ENCODE peak calls at places on chromosomes 16 and 17, in five cellular contexts. T is vagina, W is GM12878, I is sigmoid colon, D is breast epithelium. U is an unnamed sample. For H3K4me1, the result is how much of the 10 kb centered on the place peaks cover.

GRCh38 chr16:64791756-64792155 is 330.1 kb downstream of the CDH11 start:
- DNase-seq in T (no peak), W (no peak), I (no peak), D (no peak), U (no peak)

GRCh38 chr16:10994571-10994970 is 50.2 kb downstream of the CLEC16A start:
- DNase-seq in D (no peak), I (no peak), T (no peak), W (no peak), U (no peak)

GRCh38 chr16:4273858-4274291 is 1.1 kb upstream of the TFAP4 start:
- DNase-seq in T (no peak), W (no peak), I (peak), D (peak), U (peak)

GRCh38 chr16:77273-77806 is 685 bp upstream of the MPG start:
- DNase-seq in I (peak), D (no peak), W (no peak), T (no peak), U (no peak)

GRCh38 chr16:68396481-68396880 is 51.8 kb downstream of the SMPD3 start:
- DNase-seq in W (no peak), D (no peak), T (no peak), I (no peak), U (no peak)

GRCh38 chr17:64315032-64315490 is 52.0 kb upstream of the TEX2 start:
- DNase-seq in T (peak), I (peak), D (peak), W (no peak), U (peak)

GRCh38 chr16:5502467-5502869 is 404.9 kb upstream of the EEF2KMT start:
- DNase-seq in W (no peak), D (no peak), I (no peak), T (no peak), U (no peak)

GRCh38 chr16:35364263-35364662 is 1904.9 kb downstream of the TP53TG3F start:
- DNase-seq in T (peak), I (no peak), D (no peak), W (no peak), U (no peak)

GRCh38 chr17:83145358-83145738 is 65.9 kb downstream of the METRNL start:
- DNase-seq in W (no peak), D (peak), I (peak), T (peak), U (peak)

GRCh38 chr16:14071576-14072271 is 605 bp downstream of the MRTFB start:
- DNase-seq in T (no peak), W (no peak), D (no peak), I (no peak), U (no peak)

GRCh38 chr17:59757881-59758385 is 50.5 kb downstream of the VMP1 start:
- DNase-seq in W (no peak), T (no peak), I (no peak), D (no peak), U (no peak)

GRCh38 chr16:56732832-56733231 is 2.9 kb downstream of the NUP93 start:
- DNase-seq in W (peak), D (no peak), I (no peak), T (no peak), U (no peak)

GRCh38 chr17:19003966-19004600 is 481 bp downstream of the FAM83G start:
- DNase-seq in I (no peak), W (no peak), D (no peak), T (no peak), U (no peak)

GRCh38 chr17:75001915-75002843 is 10.3 kb upstream of the MRPL58 start:
- DNase-seq in I (no peak), W (no peak), T (no peak), D (no peak), U (no peak)

GRCh38 chr16:84724619-84725307 is 25.0 kb downstream of the USP10 start:
- DNase-seq in I (no peak), W (no peak), T (peak), D (no peak), U (no peak)

GRCh38 chr16:87035053-87035452 is 282.1 kb downstream of the C16orf95 start:
- DNase-seq in I (no peak), T (no peak), W (no peak), D (no peak), U (no peak)

GRCh38 chr16:10949424-10949970 is 5.1 kb downstream of the CLEC16A start:
- DNase-seq in T (no peak), D (no peak), I (no peak), W (peak), U (no peak)

GRCh38 chr17:10614536-10615155 is 42.5 kb downstream of the MYH3 start:
- DNase-seq in D (no peak), T (no peak), I (no peak), W (no peak), U (no peak)

GRCh38 chr16:88736088-88736487 is 29.8 kb downstream of the CTU2 start:
- DNase-seq in I (no peak), T (no peak), D (no peak), W (no peak), U (no peak)

GRCh38 chr16:68746951-68747350 is 9.9 kb downstream of the CDH1 start:
- DNase-seq in D (no peak), I (no peak), T (no peak), W (no peak), U (no peak)

GRCh38 chr16:81699596-81699995 is 79.5 kb upstream of the PLCG2 start:
- DNase-seq in I (no peak), D (no peak), W (no peak), T (no peak), U (no peak)

GRCh38 chr16:80932725-80933124 is 74.0 kb downstream of the CMC2 start:
- DNase-seq in D (no peak), W (no peak), I (peak), T (peak), U (no peak)

GRCh38 chr17:45435481-45435880 is 2.8 kb upstream of the ARHGAP27 start:
- DNase-seq in I (no peak), T (no peak), D (no peak), W (no peak), U (no peak)

GRCh38 chr16:15053904-15054303 is 2.0 kb downstream of the NTAN1 start:
- DNase-seq in D (no peak), T (no peak), I (no peak), W (no peak), U (no peak)

GRCh38 chr17:49089094-49089493 is 43.5 kb upstream of the B4GALNT2 start:
- DNase-seq in T (no peak), W (no peak), I (no peak), D (no peak), U (no peak)

GRCh38 chr17:49090885-49091594 is 41.5 kb upstream of the B4GALNT2 start:
- DNase-seq in D (no peak), I (no peak), W (no peak), T (no peak), U (no peak)

GRCh38 chr17:49093131-49093530 is 39.4 kb upstream of the B4GALNT2 start:
- DNase-seq in D (no peak), W (no peak), T (no peak), I (no peak), U (no peak)
- TF ChIP-seq POLR2AphosphoS5 in D (no peak), W (no peak), T (no peak), I (no peak), U (no peak)

GRCh38 chr17:17693955-17694228 is 12.6 kb downstream of the RAI1 start:
- DNase-seq in T (no peak), I (no peak), D (no peak), W (no peak), U (no peak)
- H3K4me1 ChIP-seq in T (half or more), I (half or more), D (under half), W (half or more), U (half or more)

GRCh38 chr16:1938316-1938715 is 4.7 kb downstream of the MSRB1 start:
- DNase-seq in W (no peak), D (no peak), I (no peak), T (no peak), U (no peak)

GRCh38 chr16:1941924-1942809 is 832 bp downstream of the MSRB1 start:
- DNase-seq in T (no peak), W (no peak), D (no peak), I (peak), U (no peak)

GRCh38 chr16:1938910-1939309 is 4.1 kb downstream of the MSRB1 start:
- DNase-seq in I (no peak), D (no peak), W (no peak), T (no peak), U (no peak)

GRCh38 chr16:1941162-1941923 is 1.7 kb downstream of the MSRB1 start:
- DNase-seq in D (no peak), W (no peak), I (no peak), T (no peak), U (no peak)

DNA sequence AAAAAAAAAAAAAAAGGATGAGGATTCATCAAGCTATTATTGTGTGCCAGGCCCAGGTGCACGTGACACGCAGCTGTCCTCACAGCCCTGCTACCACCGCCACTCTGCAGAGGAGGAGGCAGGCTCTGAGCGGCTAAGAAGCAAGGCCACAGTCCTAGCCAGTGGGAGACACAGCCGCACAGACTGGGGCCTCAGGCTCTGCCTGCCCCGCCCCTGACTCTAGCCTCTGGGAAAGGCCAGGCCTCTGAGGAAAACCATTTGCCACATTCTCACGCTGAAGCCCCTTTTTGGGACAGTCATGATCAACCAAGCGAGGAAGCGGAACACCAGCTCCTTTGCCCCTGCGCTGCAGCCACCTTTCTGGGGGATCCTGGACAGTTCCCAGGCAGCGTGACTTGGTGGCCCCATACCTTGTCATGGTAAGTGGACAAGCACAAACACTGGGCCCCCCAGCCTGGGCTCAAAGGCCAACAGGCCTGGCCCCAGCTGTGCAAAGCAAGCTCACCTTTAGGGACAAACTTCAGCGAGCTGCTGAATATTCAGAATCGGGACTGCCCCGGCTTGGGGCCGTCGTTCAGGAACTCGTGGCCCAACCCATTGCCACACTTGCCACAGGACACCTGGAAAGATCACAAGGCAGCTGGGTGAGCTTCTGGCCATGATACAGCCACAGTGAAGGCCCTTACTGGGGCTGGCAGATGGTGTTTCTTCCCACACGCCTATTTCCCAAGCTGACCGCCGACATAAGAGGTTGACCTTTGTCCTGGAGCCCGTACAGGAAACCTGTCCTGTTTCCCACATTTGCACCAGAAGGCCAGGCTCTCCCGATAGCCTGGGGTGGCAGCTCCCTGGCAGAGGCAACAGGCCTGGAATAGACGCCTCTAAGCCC is 2.5 kb downstream of the MSRB1 start:
- DNase-seq in W (no peak), D (no peak), I (no peak), T (no peak), U (no peak)
- TF ChIP-seq POLR2A in W (no peak), D (no peak), I (no peak), T (no peak), U (no peak)

GRCh38 chr17:73569758-73570319 is 74.4 kb downstream of the SDK2 start:
- DNase-seq in W (no peak), T (no peak), D (no peak), I (no peak), U (no peak)

GRCh38 chr17:73568934-73569333 is 75.3 kb downstream of the SDK2 start:
- DNase-seq in T (no peak), W (no peak), I (no peak), D (no peak), U (no peak)

GRCh38 chr17:73564856-73565255 is 79.4 kb downstream of the SDK2 start:
- DNase-seq in I (no peak), W (no peak), D (no peak), T (no peak), U (no peak)

GRCh38 chr17:73562896-73563295 is 81.3 kb downstream of the SDK2 start:
- DNase-seq in D (no peak), I (no peak), T (no peak), W (no peak), U (no peak)

DNA sequence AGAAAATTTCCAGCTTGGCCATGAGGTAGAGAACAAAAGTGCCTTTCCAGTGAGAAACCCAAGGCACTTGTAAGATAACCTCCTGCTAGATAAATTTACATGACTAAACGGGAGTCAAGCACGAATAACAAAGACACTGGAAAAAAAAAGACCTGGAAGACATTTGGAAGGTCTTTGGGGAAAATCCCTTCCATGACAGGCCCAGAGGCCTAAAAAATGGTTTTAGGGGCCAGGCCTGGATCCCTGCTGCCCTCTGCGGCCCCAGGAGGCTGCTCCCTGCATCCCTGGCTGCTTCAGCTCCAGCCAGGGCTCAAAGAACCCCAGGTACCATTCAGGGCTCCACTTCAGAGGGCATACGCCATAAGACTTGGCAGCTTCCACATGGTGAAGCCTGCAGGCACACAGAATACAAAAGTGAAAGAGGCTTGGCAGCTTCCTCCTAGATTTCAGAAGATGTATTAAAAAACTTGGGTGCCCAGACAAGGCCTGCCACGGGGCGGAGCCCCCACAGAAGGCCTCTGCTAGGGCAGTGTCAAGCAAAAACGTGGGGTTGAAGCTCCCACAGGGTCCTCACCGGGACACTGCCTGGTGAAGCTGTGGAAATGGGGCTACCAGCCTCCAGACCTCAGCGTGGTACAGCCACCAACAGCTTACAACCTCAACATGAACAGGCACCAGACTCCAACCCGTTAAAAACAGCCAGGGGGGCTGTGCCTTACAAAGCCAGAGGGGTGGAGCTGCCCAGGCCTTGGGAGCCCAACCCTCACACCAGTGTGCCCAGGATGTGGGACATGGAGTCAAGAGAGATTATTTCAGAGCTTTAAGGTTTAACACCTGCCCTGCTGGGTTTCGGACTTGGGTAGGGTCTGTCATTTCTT is 77.1 kb downstream of the SDK2 start:
- DNase-seq in W (no peak), D (no peak), T (no peak), I (no peak), U (no peak)
- TF ChIP-seq POLR2AphosphoS5 in W (no peak), D (no peak), T (no peak), I (no peak), U (no peak)